ENCODE peak calls at places on chromosomes 2 and 18, in eight cellular contexts. Y, X, K, J, B, G, P and R are unnamed samples. For H3K4me1, the result is how much of the 10 kb centered on the place peaks cover.

GRCh38 chr2:25234756-25235155 is 66.4 kb upstream of the POMC start:
- DNase-seq in Y (no peak), X (no peak), K (no peak), J (no peak), B (no peak), G (no peak), P (no peak), R (no peak)

GRCh38 chr18:6956999-6957398 is 160.6 kb downstream of the LAMA1 start:
- DNase-seq in Y (no peak), X (no peak), K (no peak), J (no peak), B (no peak), G (no peak), P (no peak), R (no peak)

GRCh38 chr2:219464286-219465032 is 29.8 kb downstream of the SPEG start:
- DNase-seq in Y (no peak), X (no peak), K (no peak), J (no peak), B (no peak), G (no peak), P (no peak), R (no peak)

GRCh38 chr18:31268985-31269406 is 49.0 kb upstream of the DSG1 start:
- DNase-seq in Y (no peak), X (no peak), K (no peak), J (no peak), B (no peak), G (no peak), P (no peak), R (no peak)

GRCh38 chr18:21997207-21998143 is 171.9 kb upstream of the GATA6 start:
- DNase-seq in Y (peak), X (peak), K (no peak), J (peak), B (peak), G (no peak), P (no peak), R (peak)

GRCh38 chr2:12501469-12502147 is 215.1 kb upstream of the TRIB2 start:
- DNase-seq in Y (no peak), X (no peak), K (peak), J (no peak), B (no peak), G (peak), P (peak), R (no peak)

GRCh38 chr18:448116-448515 is 52.4 kb downstream of the COLEC12 start:
- DNase-seq in Y (no peak), X (no peak), K (no peak), J (no peak), B (no peak), G (no peak), P (no peak), R (no peak)

GRCh38 chr2:160657206-160657605 is 163.6 kb upstream of the RBMS1 start:
- DNase-seq in Y (peak), X (no peak), K (no peak), J (no peak), B (no peak), G (no peak), P (no peak), R (no peak)

GRCh38 chr18:73235921-73236320 is 368.1 kb upstream of the NETO1 start:
- DNase-seq in Y (no peak), X (no peak), K (no peak), J (no peak), B (no peak), G (no peak), P (no peak), R (no peak)

GRCh38 chr18:22169889-22170420 is 566 bp downstream of the GATA6 start:
- DNase-seq in Y (peak), X (no peak), K (no peak), J (peak), B (no peak), G (no peak), P (no peak), R (peak)

GRCh38 chr2:69382547-69382946 is 4.5 kb downstream of the GFPT1 start:
- DNase-seq in Y (no peak), X (no peak), K (no peak), J (no peak), B (no peak), G (no peak), P (no peak), R (no peak)

GRCh38 chr2:181104512-181105121 is 124.2 kb downstream of the UBE2E3 start:
- DNase-seq in Y (peak), X (peak), K (no peak), J (no peak), B (peak), G (no peak), P (no peak), R (peak)

DNA sequence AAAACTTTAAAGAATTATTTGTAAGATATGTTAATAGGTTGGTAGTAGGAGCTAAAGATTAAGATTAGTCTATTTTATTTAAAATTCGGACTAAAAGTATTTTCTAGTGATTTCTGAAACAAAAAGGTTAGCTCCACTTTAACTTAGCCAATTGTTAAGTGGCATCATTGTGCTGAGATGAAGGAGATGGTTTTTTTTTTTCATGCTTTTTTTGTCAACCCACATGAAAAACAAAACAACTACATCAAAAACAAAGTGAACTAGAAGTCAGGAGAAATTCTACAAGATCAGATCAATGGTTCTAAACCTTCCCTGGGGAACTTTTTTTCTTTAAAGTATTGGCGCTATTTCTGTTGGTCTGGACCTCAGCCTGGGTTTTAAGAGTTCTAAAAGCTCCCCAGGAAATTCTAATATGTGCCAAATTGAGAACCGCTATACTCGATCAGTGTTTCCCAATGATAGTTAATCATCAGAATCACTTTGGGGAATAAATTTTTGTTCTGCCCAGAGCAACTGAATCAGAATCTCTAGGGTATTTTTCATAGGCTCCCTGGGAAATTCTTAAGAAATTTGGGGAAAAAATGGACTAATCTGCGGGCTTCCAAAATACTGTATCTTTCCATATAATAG is 2.3 kb downstream of the ZC3H6 start:
- DNase-seq in Y (no peak), X (no peak), K (no peak), J (no peak), B (no peak), G (no peak), P (no peak), R (no peak)
- H3K4me3 ChIP-seq in Y (no peak), X (no peak), K (no peak), J (no peak), B (no peak), G (no peak), P (no peak), R (no peak)

DNA sequence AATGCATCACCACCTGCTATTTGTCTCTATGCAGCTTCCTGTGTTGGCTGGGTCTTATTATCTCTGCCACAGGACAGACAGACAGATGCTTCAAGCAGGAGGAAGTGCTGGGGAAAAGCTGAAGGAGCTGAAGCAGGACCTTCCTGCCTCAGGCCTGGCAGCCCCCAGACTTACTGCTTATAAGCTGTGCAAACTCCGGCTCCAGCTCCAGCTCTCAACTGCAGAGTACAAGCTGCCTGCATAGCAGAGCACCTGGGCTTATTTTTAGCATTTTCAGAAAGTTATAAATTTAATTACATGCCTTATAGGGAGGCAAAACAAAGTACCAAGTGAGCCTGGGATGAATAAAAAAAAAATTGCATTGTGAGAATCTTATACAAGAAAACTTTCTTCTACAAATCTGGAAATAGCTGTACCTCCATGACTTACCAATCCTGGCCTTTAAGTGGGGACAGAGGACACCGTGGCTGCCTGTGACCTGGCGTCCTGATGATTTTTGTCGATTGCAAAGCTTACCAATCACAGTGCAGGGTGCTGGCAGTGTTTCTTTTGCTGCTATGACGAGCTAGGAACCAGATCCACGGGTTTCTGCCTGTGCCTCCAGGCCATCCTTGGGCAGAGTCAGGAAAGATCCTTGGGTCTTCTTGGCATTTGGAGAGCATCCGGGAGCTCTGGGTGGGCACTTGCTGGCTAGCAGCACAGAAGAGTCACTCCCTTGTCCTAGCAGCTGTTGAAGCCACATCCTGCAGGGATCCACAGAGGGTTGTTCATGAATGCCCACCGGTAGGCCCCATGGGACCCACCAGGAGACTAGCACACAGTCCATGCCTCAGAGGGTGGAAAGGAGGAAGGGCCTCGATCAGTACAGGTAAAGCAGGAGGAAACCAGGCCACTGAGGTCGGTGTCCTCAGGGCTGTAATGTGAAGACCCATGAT is 206.1 kb downstream of the SEPTIN10 start:
- DNase-seq in Y (no peak), X (no peak), K (no peak), J (no peak), B (peak), G (no peak), P (no peak), R (no peak)
- H3K27ac ChIP-seq in Y (no peak), X (no peak), K (no peak), J (no peak), B (no peak), G (no peak), P (no peak), R (no peak)

DNA sequence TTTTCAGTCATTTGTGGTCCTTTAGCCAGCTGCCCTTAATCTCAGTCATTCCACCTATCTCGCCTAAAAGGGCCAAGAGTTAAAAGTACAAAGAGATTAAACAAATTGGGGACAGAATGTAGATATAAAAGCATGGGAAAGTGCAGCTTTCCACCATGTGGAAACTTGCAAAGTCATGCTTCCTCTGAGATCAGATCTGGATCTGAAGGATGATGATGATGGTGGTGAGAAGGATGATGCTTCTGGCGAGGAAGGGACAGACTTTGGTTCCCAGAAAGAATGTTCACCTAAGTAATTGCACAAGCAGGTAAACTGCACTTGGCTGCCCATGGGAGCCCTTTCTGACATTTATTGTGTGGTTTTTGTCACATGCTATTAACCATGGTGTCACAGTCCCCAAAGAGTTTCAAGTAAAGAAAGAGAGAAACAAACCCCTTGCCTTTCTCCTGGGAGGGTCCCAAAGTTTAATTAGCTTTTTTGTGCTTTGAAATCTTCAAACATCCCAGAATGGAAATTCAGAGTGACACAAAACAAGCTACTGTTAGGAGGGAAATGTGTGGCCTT is 34.7 kb downstream of the KLF7 start:
- DNase-seq in Y (no peak), X (no peak), K (no peak), J (no peak), B (no peak), G (no peak), P (no peak), R (no peak)
- H3K4me1 ChIP-seq in Y (under half), X (under half), K (half or more), J (under half), B (under half), G (under half), P (under half), R (half or more)

GRCh38 chr18:53795061-53795460 is 429.4 kb downstream of the MBD2 start:
- DNase-seq in Y (peak), X (no peak), K (no peak), J (no peak), B (no peak), G (no peak), P (no peak), R (no peak)

GRCh38 chr18:53797998-53798397 is 426.5 kb downstream of the MBD2 start:
- DNase-seq in Y (no peak), X (no peak), K (no peak), J (no peak), B (no peak), G (no peak), P (no peak), R (no peak)

GRCh38 chr18:53792762-53793161 is 431.7 kb downstream of the MBD2 start:
- DNase-seq in Y (no peak), X (no peak), K (no peak), J (no peak), B (no peak), G (no peak), P (no peak), R (no peak)

GRCh38 chr18:53796042-53796729 is 428.3 kb downstream of the MBD2 start:
- DNase-seq in Y (peak), X (no peak), K (no peak), J (no peak), B (no peak), G (no peak), P (no peak), R (peak)

DNA sequence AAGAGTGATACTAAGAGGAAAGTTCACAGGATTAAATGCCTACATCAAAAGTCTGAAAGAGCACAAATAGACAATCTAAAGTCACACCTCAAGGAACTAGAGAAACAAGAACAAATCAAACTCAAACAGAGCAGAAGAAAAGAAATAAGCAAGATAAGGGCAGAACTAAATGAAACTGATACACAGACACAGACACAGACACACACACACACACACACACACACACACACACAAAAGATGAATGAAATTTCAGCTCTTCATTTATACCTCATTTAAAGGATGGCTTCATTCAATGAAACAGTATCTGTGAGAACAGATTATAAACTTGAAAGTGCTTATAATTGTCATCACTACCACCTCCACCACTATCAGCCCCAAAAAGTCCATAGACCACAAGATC is 428.9 kb downstream of the MBD2 start:
- DNase-seq in Y (peak), X (no peak), K (no peak), J (no peak), B (no peak), G (no peak), P (no peak), R (no peak)
- H3K4me3 ChIP-seq in Y (no peak), X (no peak), K (no peak), J (no peak), B (no peak), G (no peak), P (no peak), R (no peak)

DNA sequence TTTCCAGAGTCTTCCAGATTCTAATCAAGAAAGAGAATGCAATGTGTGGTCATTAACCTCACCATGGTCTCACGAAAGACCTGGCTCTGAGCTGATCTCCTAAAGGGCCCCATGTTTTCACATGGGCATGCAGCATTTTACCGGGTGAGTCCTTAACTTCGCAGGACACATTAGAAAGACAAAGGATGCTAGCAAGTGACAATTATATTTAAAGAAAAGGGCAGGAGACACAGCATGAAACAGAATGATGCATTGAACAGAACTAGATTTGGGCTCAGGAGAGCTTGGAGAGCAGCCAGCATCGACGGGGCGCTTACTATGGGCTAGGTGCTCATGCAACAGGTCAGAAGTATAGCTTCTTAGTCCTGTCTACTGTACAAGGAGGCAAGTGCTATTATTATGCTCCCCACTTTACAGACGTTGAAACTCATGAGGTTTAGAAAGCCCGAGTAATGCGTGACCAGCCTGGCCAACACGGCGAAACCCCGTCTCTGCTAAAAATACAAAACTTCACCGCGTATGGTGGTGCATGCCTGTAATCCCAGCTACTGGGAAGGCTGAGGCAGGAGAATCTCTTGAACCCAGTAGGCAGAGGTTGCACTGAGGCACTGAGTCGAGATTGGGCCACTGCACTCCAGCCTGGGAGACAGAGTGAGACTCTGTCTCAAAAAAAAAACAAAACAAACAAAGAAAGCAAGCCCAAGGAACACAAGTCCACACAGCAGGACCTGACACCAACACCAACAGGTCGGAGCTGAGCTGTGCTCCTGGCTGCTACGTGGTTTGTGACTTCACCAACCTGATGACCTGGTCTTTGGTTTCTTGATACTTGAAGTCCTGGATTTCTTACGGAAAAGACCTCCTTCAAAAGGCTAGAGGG is 16.1 kb downstream of the MBP start:
- DNase-seq in Y (no peak), X (no peak), K (no peak), J (no peak), B (no peak), G (peak), P (no peak), R (peak)
- H3K27ac ChIP-seq in Y (no peak), X (no peak), K (peak), J (no peak), B (no peak), G (no peak), P (peak), R (no peak)